ENCODE peak calls at places on chromosome 18, in six cellular contexts. One of them, this sample, is unnamed.

GRCh38 chr18:58727776-58728500 is 56.7 kb downstream of the MALT1 start:
- DNase-seq in K562: no peak
- DNase-seq in A549: no peak
- DNase-seq in IMR-90: peak
- DNase-seq in HepG2: no peak
- DNase-seq in GM12878: no peak
- DNase-seq in this sample: no peak

GRCh38 chr18:48840491-48840877 is 110.3 kb downstream of the SMAD7 start:
- DNase-seq in K562: no peak
- DNase-seq in A549: no peak
- DNase-seq in IMR-90: no peak
- DNase-seq in HepG2: no peak
- DNase-seq in GM12878: no peak
- DNase-seq in this sample: no peak

GRCh38 chr18:51068111-51068510 is 38.1 kb downstream of the SMAD4 start:
- DNase-seq in K562: no peak
- DNase-seq in A549: no peak
- DNase-seq in IMR-90: peak
- DNase-seq in HepG2: no peak
- DNase-seq in GM12878: no peak
- DNase-seq in this sample: no peak

GRCh38 chr18:56173542-56174220 is 464.7 kb downstream of the TXNL1 start:
- DNase-seq in K562: no peak
- DNase-seq in A549: no peak
- DNase-seq in IMR-90: peak
- DNase-seq in HepG2: no peak
- DNase-seq in GM12878: no peak
- DNase-seq in this sample: no peak

GRCh38 chr18:51211552-51211951 is 14.1 kb upstream of the MEX3C start:
- DNase-seq in K562: peak
- DNase-seq in A549: no peak
- DNase-seq in IMR-90: peak
- DNase-seq in HepG2: peak
- DNase-seq in GM12878: peak
- DNase-seq in this sample: no peak

GRCh38 chr18:65415167-65415566 is 335.6 kb upstream of the CDH7 start:
- DNase-seq in K562: no peak
- DNase-seq in A549: no peak
- DNase-seq in IMR-90: no peak
- DNase-seq in HepG2: no peak
- DNase-seq in GM12878: no peak
- DNase-seq in this sample: no peak

GRCh38 chr18:48993586-48993985 is 42.8 kb upstream of the SMAD7 start:
- DNase-seq in K562: no peak
- DNase-seq in A549: no peak
- DNase-seq in IMR-90: peak
- DNase-seq in HepG2: no peak
- DNase-seq in GM12878: no peak
- DNase-seq in this sample: no peak

GRCh38 chr18:76456823-76457222 is 38.2 kb downstream of the ZNF516 start:
- DNase-seq in K562: no peak
- DNase-seq in A549: no peak
- DNase-seq in IMR-90: no peak
- DNase-seq in HepG2: no peak
- DNase-seq in GM12878: no peak
- DNase-seq in this sample: no peak

GRCh38 chr18:13287372-13287771 is 68.8 kb downstream of the LDLRAD4 start:
- DNase-seq in K562: no peak
- DNase-seq in A549: no peak
- DNase-seq in IMR-90: no peak
- DNase-seq in HepG2: no peak
- DNase-seq in GM12878: no peak
- DNase-seq in this sample: no peak

GRCh38 chr18:76684265-76684664 is 138.1 kb upstream of the ZNF236 start:
- DNase-seq in K562: no peak
- DNase-seq in A549: no peak
- DNase-seq in IMR-90: no peak
- DNase-seq in HepG2: no peak
- DNase-seq in GM12878: no peak
- DNase-seq in this sample: no peak

GRCh38 chr18:32769242-32770180 is 3.3 kb downstream of the KLHL14 start:
- DNase-seq in K562: no peak
- DNase-seq in A549: no peak
- DNase-seq in IMR-90: no peak
- DNase-seq in HepG2: peak
- DNase-seq in GM12878: no peak
- DNase-seq in this sample: peak

GRCh38 chr18:77102246-77103040 is 30.1 kb downstream of the MBP start:
- DNase-seq in K562: no peak
- DNase-seq in A549: no peak
- DNase-seq in IMR-90: peak
- DNase-seq in HepG2: no peak
- DNase-seq in GM12878: peak
- DNase-seq in this sample: peak

GRCh38 chr18:48955528-48956261 is 4.9 kb upstream of the SMAD7 start:
- DNase-seq in K562: peak
- DNase-seq in A549: no peak
- DNase-seq in IMR-90: peak
- DNase-seq in HepG2: no peak
- DNase-seq in GM12878: no peak
- DNase-seq in this sample: no peak

GRCh38 chr18:63785031-63785430 is 9.8 kb downstream of the SERPINB7 start:
- DNase-seq in K562: no peak
- DNase-seq in A549: no peak
- DNase-seq in IMR-90: no peak
- DNase-seq in HepG2: no peak
- DNase-seq in GM12878: no peak
- DNase-seq in this sample: no peak

GRCh38 chr18:24632158-24632988 is 171.9 kb downstream of the HRH4 start:
- DNase-seq in K562: no peak
- DNase-seq in A549: no peak
- DNase-seq in IMR-90: no peak
- DNase-seq in HepG2: no peak
- DNase-seq in GM12878: no peak
- DNase-seq in this sample: no peak

GRCh38 chr18:54983041-54983686 is 23.9 kb upstream of the CCDC68 start:
- DNase-seq in K562: peak
- DNase-seq in A549: peak
- DNase-seq in IMR-90: peak
- DNase-seq in HepG2: peak
- DNase-seq in GM12878: no peak
- DNase-seq in this sample: peak

GRCh38 chr18:68893396-68893795 is 95.5 kb downstream of the CCDC102B start:
- DNase-seq in K562: no peak
- DNase-seq in A549: no peak
- DNase-seq in IMR-90: no peak
- DNase-seq in HepG2: no peak
- DNase-seq in GM12878: no peak
- DNase-seq in this sample: no peak

GRCh38 chr18:7021994-7022840 is 95.4 kb downstream of the LAMA1 start:
- DNase-seq in K562: peak
- DNase-seq in A549: peak
- DNase-seq in IMR-90: peak
- DNase-seq in HepG2: peak
- DNase-seq in GM12878: no peak
- DNase-seq in this sample: peak

GRCh38 chr18:63987743-63988142 is 17.9 kb downstream of the SERPINB8 start:
- DNase-seq in K562: no peak
- DNase-seq in A549: no peak
- DNase-seq in IMR-90: no peak
- DNase-seq in HepG2: no peak
- DNase-seq in GM12878: no peak
- DNase-seq in this sample: no peak

GRCh38 chr18:41992066-41992465 is 37.0 kb downstream of the PIK3C3 start:
- DNase-seq in K562: peak
- DNase-seq in A549: no peak
- DNase-seq in IMR-90: no peak
- DNase-seq in HepG2: no peak
- DNase-seq in GM12878: peak
- DNase-seq in this sample: no peak

GRCh38 chr18:69585696-69586095 is 185.0 kb downstream of the DOK6 start:
- DNase-seq in K562: no peak
- DNase-seq in A549: no peak
- DNase-seq in IMR-90: no peak
- DNase-seq in HepG2: no peak
- DNase-seq in GM12878: no peak
- DNase-seq in this sample: no peak

GRCh38 chr18:48800479-48800876 is 150.3 kb downstream of the SMAD7 start:
- DNase-seq in K562: no peak
- DNase-seq in A549: no peak
- DNase-seq in IMR-90: no peak
- DNase-seq in HepG2: no peak
- DNase-seq in GM12878: no peak
- DNase-seq in this sample: no peak

GRCh38 chr18:6414118-6414722 is 491 bp downstream of the L3MBTL4 start:
- DNase-seq in K562: no peak
- DNase-seq in A549: no peak
- DNase-seq in IMR-90: no peak
- DNase-seq in HepG2: peak
- DNase-seq in GM12878: no peak
- DNase-seq in this sample: peak

GRCh38 chr18:58580623-58581022 is 48.3 kb downstream of the ALPK2 start:
- DNase-seq in K562: no peak
- DNase-seq in A549: peak
- DNase-seq in IMR-90: peak
- DNase-seq in HepG2: no peak
- DNase-seq in GM12878: no peak
- DNase-seq in this sample: no peak

GRCh38 chr18:43620936-43621335 is 343.6 kb upstream of the SYT4 start:
- DNase-seq in K562: peak
- DNase-seq in A549: peak
- DNase-seq in IMR-90: peak
- DNase-seq in HepG2: peak
- DNase-seq in GM12878: no peak
- DNase-seq in this sample: peak

GRCh38 chr18:21099442-21099841 is 12.2 kb downstream of the ROCK1 start:
- DNase-seq in K562: no peak
- DNase-seq in A549: no peak
- DNase-seq in IMR-90: no peak
- DNase-seq in HepG2: no peak
- DNase-seq in GM12878: no peak
- DNase-seq in this sample: no peak

GRCh38 chr18:74498712-74499629 is 2.8 kb downstream of the CNDP2 start:
- DNase-seq in K562: peak
- DNase-seq in A549: no peak
- DNase-seq in IMR-90: no peak
- DNase-seq in HepG2: no peak
- DNase-seq in GM12878: peak
- DNase-seq in this sample: no peak

GRCh38 chr18:74497778-74498177 is 1.6 kb downstream of the CNDP2 start:
- DNase-seq in K562: no peak
- DNase-seq in A549: no peak
- DNase-seq in IMR-90: no peak
- DNase-seq in HepG2: no peak
- DNase-seq in GM12878: no peak
- DNase-seq in this sample: no peak

GRCh38 chr18:74501386-74501785 is 5.2 kb downstream of the CNDP2 start:
- DNase-seq in K562: no peak
- DNase-seq in A549: no peak
- DNase-seq in IMR-90: no peak
- DNase-seq in HepG2: no peak
- DNase-seq in GM12878: no peak
- DNase-seq in this sample: no peak

GRCh38 chr18:74497308-74497640 is 1.1 kb downstream of the CNDP2 start:
- DNase-seq in K562: no peak
- DNase-seq in A549: no peak
- DNase-seq in IMR-90: no peak
- DNase-seq in HepG2: peak
- DNase-seq in GM12878: no peak
- DNase-seq in this sample: no peak

DNA sequence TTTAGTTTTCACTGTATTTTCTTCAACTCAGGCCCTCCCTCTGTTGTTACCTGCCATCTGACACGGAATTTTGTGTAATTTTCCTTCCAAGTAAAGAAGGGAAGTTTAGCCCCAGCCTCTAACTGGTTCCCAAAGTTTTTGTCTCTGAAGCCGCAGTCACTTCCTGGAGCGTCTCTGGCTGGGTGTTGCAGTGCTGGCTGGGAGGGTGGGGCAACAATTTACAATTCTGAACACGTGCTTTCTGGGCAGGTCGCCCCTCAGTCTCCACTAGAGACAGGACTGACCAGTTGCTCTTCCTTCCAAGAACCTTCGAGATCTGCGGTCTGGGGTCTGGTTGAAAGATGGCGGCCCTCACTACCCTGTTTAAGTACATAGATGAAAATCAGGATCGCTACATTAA is 3.5 kb downstream of the CNDP2 start:
- DNase-seq in K562: peak
- DNase-seq in A549: no peak
- DNase-seq in IMR-90: no peak
- DNase-seq in HepG2: no peak
- DNase-seq in GM12878: peak
- DNase-seq in this sample: no peak
- TF ChIP-seq SMC3 in K562: no peak
- TF ChIP-seq SMC3 in A549: no peak
- TF ChIP-seq SMC3 in IMR-90: no peak
- TF ChIP-seq SMC3 in HepG2: no peak
- TF ChIP-seq SMC3 in GM12878: no peak
- TF ChIP-seq SMC3 in this sample: no peak

GRCh38 chr18:46502444-46502843 is 154.6 kb downstream of the LOXHD1 start:
- DNase-seq in K562: peak
- DNase-seq in A549: no peak
- DNase-seq in IMR-90: peak
- DNase-seq in HepG2: no peak
- DNase-seq in GM12878: no peak
- DNase-seq in this sample: no peak

DNA sequence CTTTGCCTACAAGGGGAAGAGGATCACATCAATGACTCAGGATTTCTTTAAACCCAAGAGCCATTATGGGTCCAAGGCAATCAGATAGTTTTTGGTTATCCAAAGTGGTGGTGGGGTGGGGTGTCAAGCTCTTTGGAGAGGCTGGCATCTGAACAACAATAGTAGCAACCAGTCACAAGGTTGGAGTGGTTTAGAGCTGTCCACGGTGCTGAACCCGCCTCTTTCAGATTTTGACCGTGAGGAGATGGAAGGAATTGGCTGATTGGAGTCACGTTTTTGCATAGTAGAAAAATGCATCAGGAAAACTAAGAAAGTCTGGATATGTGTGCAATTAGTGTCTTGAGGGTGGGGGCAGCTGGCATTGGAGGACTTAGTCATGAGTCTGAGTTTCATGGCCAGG is 159.9 kb downstream of the LOXHD1 start:
- DNase-seq in K562: peak
- DNase-seq in A549: no peak
- DNase-seq in IMR-90: no peak
- DNase-seq in HepG2: peak
- DNase-seq in GM12878: no peak
- DNase-seq in this sample: no peak
- TF ChIP-seq SMC3 in K562: no peak
- TF ChIP-seq SMC3 in A549: no peak
- TF ChIP-seq SMC3 in IMR-90: no peak
- TF ChIP-seq SMC3 in HepG2: no peak
- TF ChIP-seq SMC3 in GM12878: no peak
- TF ChIP-seq SMC3 in this sample: no peak

GRCh38 chr18:62118324-62118723 is 68.5 kb downstream of the PIGN start:
- DNase-seq in K562: no peak
- DNase-seq in A549: no peak
- DNase-seq in IMR-90: peak
- DNase-seq in HepG2: no peak
- DNase-seq in GM12878: no peak
- DNase-seq in this sample: no peak
- TF ChIP-seq SMC3 in K562: no peak
- TF ChIP-seq SMC3 in A549: no peak
- TF ChIP-seq SMC3 in IMR-90: no peak
- TF ChIP-seq SMC3 in HepG2: no peak
- TF ChIP-seq SMC3 in GM12878: no peak
- TF ChIP-seq SMC3 in this sample: no peak

GRCh38 chr18:79361766-79362522 is 33.8 kb upstream of the NFATC1 start:
- DNase-seq in K562: no peak
- DNase-seq in A549: no peak
- DNase-seq in IMR-90: peak
- DNase-seq in HepG2: no peak
- DNase-seq in GM12878: no peak
- DNase-seq in this sample: no peak
- TF ChIP-seq SMC3 in K562: no peak
- TF ChIP-seq SMC3 in A549: no peak
- TF ChIP-seq SMC3 in IMR-90: no peak
- TF ChIP-seq SMC3 in HepG2: no peak
- TF ChIP-seq SMC3 in GM12878: no peak
- TF ChIP-seq SMC3 in this sample: no peak

This sample was measured in SK-N-SH.